ENCODE peak calls at places on chromosomes 1 and 21, in four cellular contexts. X is GM12892; K is activated CD8-positive, alpha-beta memory T cell treated with anti-CD3 and anti-CD28 coated beads, Interleukin-2, amount 10 ng/mL, durations not matched to agents 7 days and 5 days; B is WTC11. Z is an unnamed sample.

GRCh38 chr1:68495532-68495931 is 1.4 kb downstream of the DEPDC1 start:
- DNase-seq in B (no peak), X (no peak), K (no peak), Z (no peak)

GRCh38 chr1:53340660-53341520 is 13.0 kb upstream of the LRP8 start:
- DNase-seq in K (peak; percentile 31), B (no peak), X (no peak), Z (peak; percentile 88)

GRCh38 chr1:30852026-30852425 is 56.5 kb downstream of the SDC3 start:
- DNase-seq in B (no peak), K (no peak), X (no peak), Z (no peak)

GRCh38 chr1:33548721-33549120 is 76.3 kb downstream of the ZSCAN20 start:
- DNase-seq in X (no peak), B (no peak), K (no peak), Z (no peak)

GRCh38 chr1:76933847-76934657 is 66.8 kb downstream of the ST6GALNAC5 start:
- DNase-seq in X (no peak), K (no peak), B (no peak), Z (no peak)

GRCh38 chr1:184974086-184974836 is at the start of gene NIBAN1:
- DNase-seq in K (peak; percentile 86), B (peak; percentile 67), X (no peak), Z (no peak)

GRCh38 chr1:89866568-89866967 is 45.7 kb downstream of the LRRC8D start:
- DNase-seq in K (no peak), X (no peak), B (no peak), Z (no peak)

GRCh38 chr1:100308777-100309176 is 42.8 kb downstream of the RTCA start:
- DNase-seq in X (no peak), B (no peak), K (no peak), Z (no peak)

GRCh38 chr1:117178756-117179155 is 32.0 kb downstream of the VTCN1 start:
- DNase-seq in B (no peak), K (no peak), X (no peak), Z (no peak)

GRCh38 chr1:20712210-20712577 is 5.6 kb downstream of the KIF17 start:
- DNase-seq in K (no peak), X (no peak), B (no peak), Z (no peak)

GRCh38 chr1:153649867-153650235 is 8.7 kb upstream of the SNAPIN start:
- DNase-seq in X (no peak), K (no peak), B (no peak), Z (no peak)

GRCh38 chr1:110673805-110674336 is 869 bp downstream of the KCNA3 start:
- DNase-seq in K (peak; percentile 51), X (no peak), B (no peak), Z (no peak)

GRCh38 chr1:31400393-31400792 is 12.6 kb upstream of the SERINC2 start:
- DNase-seq in X (no peak), K (no peak), B (no peak), Z (no peak)

GRCh38 chr1:157404614-157405013 is 147.7 kb downstream of the FCRL5 start:
- DNase-seq in X (no peak), B (no peak), K (no peak), Z (no peak)

GRCh38 chr1:224626042-224626441 is 9.9 kb downstream of the CNIH3 start:
- DNase-seq in X (no peak), B (no peak), K (no peak), Z (no peak)

GRCh38 chr1:28056129-28056925 is 32.1 kb downstream of the EYA3 start:
- DNase-seq in X (no peak), K (peak; percentile 80), B (no peak), Z (no peak)

GRCh38 chr1:68231627-68232303 is 558 bp downstream of the WLS start:
- DNase-seq in X (no peak), B (peak; percentile 18), K (no peak), Z (no peak)

GRCh38 chr1:149844096-149844495 is 55.3 kb upstream of the BOLA1 start:
- DNase-seq in B (no peak), X (no peak), K (peak; percentile 47), Z (no peak)

GRCh38 chr1:31937300-31938183 is 626 bp downstream of the PTP4A2 start:
- DNase-seq in K (peak; percentile 86), B (peak; percentile 53), X (no peak), Z (no peak)

GRCh38 chr1:90591970-90592356 is 125.1 kb downstream of the BARHL2 start:
- DNase-seq in X (no peak), K (no peak), B (peak; percentile 61), Z (no peak)

GRCh38 chr1:43214465-43215444 is 42.6 kb downstream of the CFAP57 start:
- DNase-seq in B (no peak), K (no peak), X (no peak), Z (no peak)

GRCh38 chr1:230825061-230825803 is 43.1 kb downstream of the C1orf198 start:
- DNase-seq in X (no peak), K (no peak), B (no peak), Z (no peak)

GRCh38 chr1:74392848-74393247 is 119.6 kb downstream of the LRRC53 start:
- DNase-seq in K (no peak), X (no peak), B (no peak), Z (no peak)

GRCh38 chr1:159881930-159882839 is 17.8 kb downstream of the CFAP45 start:
- DNase-seq in X (no peak), B (no peak), K (no peak), Z (no peak)

GRCh38 chr1:175267716-175268416 is 75.3 kb upstream of the KIAA0040 start:
- DNase-seq in X (no peak), K (no peak), B (no peak), Z (peak; percentile 95)

GRCh38 chr21:46354518-46354917 is 30.6 kb downstream of the PCNT start:
- DNase-seq in B (no peak), K (no peak), X (no peak), Z (no peak)

GRCh38 chr1:229155472-229155871 is 115.4 kb upstream of the RAB4A start:
- DNase-seq in X (no peak), B (no peak), K (no peak), Z (no peak)

GRCh38 chr1:155504207-155504606 is 58.4 kb downstream of the ASH1L start:
- DNase-seq in X (no peak), B (no peak), K (no peak), Z (no peak)